ENCODE peak calls at places on chromosomes 13 and 19, in nine cellular contexts. One of them, this sample, is unnamed.

GRCh38 chr13:41546372-41547252 is 89.3 kb downstream of the RGCC start:
- DNase-seq in SK-N-SH: no peak
- DNase-seq in GM12878: no peak
- DNase-seq in transverse colon: no peak
- DNase-seq in HepG2: peak; percentile 21
- DNase-seq in K562: no peak
- DNase-seq in H1: no peak
- DNase-seq in sigmoid colon: no peak
- DNase-seq in stomach: no peak
- DNase-seq in this sample: no peak

GRCh38 chr13:30816733-30817132 is 81.4 kb downstream of the ALOX5AP start:
- DNase-seq in HepG2: no peak
- DNase-seq in stomach: no peak
- DNase-seq in H1: no peak
- DNase-seq in GM12878: no peak
- DNase-seq in transverse colon: no peak
- DNase-seq in sigmoid colon: peak; percentile 35
- DNase-seq in K562: no peak
- DNase-seq in SK-N-SH: no peak
- DNase-seq in this sample: no peak

GRCh38 chr19:17235618-17236413 is 9.8 kb downstream of the OCEL1 start:
- DNase-seq in GM12878: no peak
- DNase-seq in SK-N-SH: peak; percentile 90
- DNase-seq in transverse colon: peak; percentile 80
- DNase-seq in K562: peak; percentile 89
- DNase-seq in HepG2: no peak
- DNase-seq in stomach: peak; percentile 77
- DNase-seq in H1: no peak
- DNase-seq in sigmoid colon: peak; percentile 84
- DNase-seq in this sample: no peak

GRCh38 chr13:83877901-83878300 is 4.4 kb downstream of the SLITRK1 start:
- DNase-seq in sigmoid colon: no peak
- DNase-seq in stomach: no peak
- DNase-seq in SK-N-SH: no peak
- DNase-seq in HepG2: no peak
- DNase-seq in H1: no peak
- DNase-seq in transverse colon: no peak
- DNase-seq in GM12878: no peak
- DNase-seq in K562: no peak
- DNase-seq in this sample: no peak

GRCh38 chr13:106568225-106569003 is 477 bp upstream of the ARGLU1 start:
- DNase-seq in stomach: no peak
- DNase-seq in H1: no peak
- DNase-seq in sigmoid colon: no peak
- DNase-seq in SK-N-SH: no peak
- DNase-seq in transverse colon: no peak
- DNase-seq in HepG2: peak; percentile 35
- DNase-seq in K562: peak; percentile 10
- DNase-seq in GM12878: no peak
- DNase-seq in this sample: no peak

GRCh38 chr13:77859450-77859849 is 59.2 kb downstream of the EDNRB start:
- DNase-seq in H1: no peak
- DNase-seq in transverse colon: peak; percentile 13
- DNase-seq in SK-N-SH: no peak
- DNase-seq in sigmoid colon: peak; percentile 62
- DNase-seq in GM12878: no peak
- DNase-seq in stomach: no peak
- DNase-seq in HepG2: no peak
- DNase-seq in K562: no peak
- DNase-seq in this sample: no peak

GRCh38 chr19:47102561-47103135 is 10.9 kb downstream of the ZC3H4 start:
- DNase-seq in HepG2: no peak
- DNase-seq in stomach: no peak
- DNase-seq in SK-N-SH: no peak
- DNase-seq in H1: no peak
- DNase-seq in transverse colon: no peak
- DNase-seq in GM12878: no peak
- DNase-seq in sigmoid colon: no peak
- DNase-seq in K562: no peak
- DNase-seq in this sample: no peak

GRCh38 chr19:56156768-56157167 is 15.7 kb downstream of the ZNF444 start:
- DNase-seq in H1: no peak
- DNase-seq in transverse colon: peak; percentile 60
- DNase-seq in SK-N-SH: no peak
- DNase-seq in HepG2: no peak
- DNase-seq in K562: no peak
- DNase-seq in GM12878: no peak
- DNase-seq in sigmoid colon: no peak
- DNase-seq in stomach: no peak
- DNase-seq in this sample: no peak

GRCh38 chr13:109191422-109191821 is 562.0 kb downstream of the MYO16 start:
- DNase-seq in stomach: no peak
- DNase-seq in SK-N-SH: no peak
- DNase-seq in K562: no peak
- DNase-seq in transverse colon: no peak
- DNase-seq in GM12878: no peak
- DNase-seq in H1: no peak
- DNase-seq in HepG2: no peak
- DNase-seq in sigmoid colon: no peak
- DNase-seq in this sample: no peak

GRCh38 chr13:107370036-107370785 is 802.3 kb upstream of the ARGLU1 start:
- DNase-seq in HepG2: no peak
- DNase-seq in SK-N-SH: no peak
- DNase-seq in H1: no peak
- DNase-seq in sigmoid colon: no peak
- DNase-seq in GM12878: no peak
- DNase-seq in K562: no peak
- DNase-seq in stomach: no peak
- DNase-seq in transverse colon: no peak
- DNase-seq in this sample: no peak

GRCh38 chr13:32829269-32829668 is 187.0 kb upstream of the KL start:
- DNase-seq in transverse colon: no peak
- DNase-seq in stomach: no peak
- DNase-seq in HepG2: no peak
- DNase-seq in sigmoid colon: no peak
- DNase-seq in GM12878: no peak
- DNase-seq in K562: no peak
- DNase-seq in H1: no peak
- DNase-seq in SK-N-SH: no peak
- DNase-seq in this sample: no peak

GRCh38 chr19:4456566-4456842 is 1.1 kb downstream of the UBXN6 start:
- DNase-seq in SK-N-SH: peak; percentile 55
- DNase-seq in transverse colon: peak; percentile 36
- DNase-seq in K562: peak; percentile 54
- DNase-seq in sigmoid colon: peak; percentile 80
- DNase-seq in GM12878: no peak
- DNase-seq in H1: no peak
- DNase-seq in HepG2: no peak
- DNase-seq in stomach: no peak
- DNase-seq in this sample: no peak

GRCh38 chr13:27789495-27790303 is 2.6 kb upstream of the GSX1 start:
- DNase-seq in H1: no peak
- DNase-seq in K562: no peak
- DNase-seq in sigmoid colon: no peak
- DNase-seq in SK-N-SH: no peak
- DNase-seq in transverse colon: no peak
- DNase-seq in GM12878: no peak
- DNase-seq in stomach: no peak
- DNase-seq in HepG2: peak; percentile 20
- DNase-seq in this sample: no peak

GRCh38 chr19:763869-764268 is 13.0 kb downstream of the MISP start:
- DNase-seq in H1: no peak
- DNase-seq in SK-N-SH: no peak
- DNase-seq in stomach: no peak
- DNase-seq in sigmoid colon: no peak
- DNase-seq in transverse colon: no peak
- DNase-seq in K562: no peak
- DNase-seq in HepG2: no peak
- DNase-seq in GM12878: no peak
- DNase-seq in this sample: no peak

DNA sequence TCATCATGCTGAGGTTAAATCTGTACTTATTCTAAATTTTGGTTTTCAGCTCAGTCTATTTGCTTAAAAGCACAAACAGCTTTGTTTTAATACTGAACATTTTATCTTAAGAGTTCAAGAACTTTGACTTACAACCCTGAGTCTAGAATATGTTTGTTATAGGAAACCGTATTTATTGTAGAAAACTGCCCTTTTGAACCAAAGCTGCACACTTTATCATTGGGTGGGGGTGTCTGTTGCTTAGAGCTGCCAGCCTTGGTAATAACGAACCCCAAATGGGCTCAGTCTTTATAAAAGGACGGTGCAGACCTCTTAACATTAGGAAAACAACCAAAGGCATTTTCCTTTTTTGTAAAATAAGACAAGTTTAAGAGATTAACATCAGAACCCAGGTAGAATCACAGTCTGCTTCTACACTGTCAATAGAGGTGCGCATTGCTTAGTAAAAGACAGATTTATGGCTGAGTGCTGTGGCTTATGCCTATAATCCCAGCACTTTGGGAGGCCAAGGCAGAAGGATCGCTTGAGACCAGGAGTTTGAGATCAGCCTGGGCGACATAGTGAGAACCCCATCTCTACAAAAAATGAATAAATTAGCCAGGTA is 14.7 kb downstream of the ADGRE3 start:
- DNase-seq in H1: no peak
- DNase-seq in stomach: no peak
- DNase-seq in sigmoid colon: no peak
- DNase-seq in HepG2: no peak
- DNase-seq in SK-N-SH: no peak
- DNase-seq in K562: no peak
- DNase-seq in GM12878: no peak
- DNase-seq in transverse colon: no peak
- DNase-seq in this sample: no peak
- TF ChIP-seq EP300 in H1: no peak
- TF ChIP-seq EP300 in stomach: no peak
- TF ChIP-seq EP300 in sigmoid colon: no peak
- TF ChIP-seq EP300 in HepG2: no peak
- TF ChIP-seq EP300 in SK-N-SH: no peak
- TF ChIP-seq EP300 in K562: no peak
- TF ChIP-seq EP300 in GM12878: no peak
- TF ChIP-seq EP300 in transverse colon: no peak
- TF ChIP-seq EP300 in this sample: no peak

GRCh38 chr19:35357867-35358573 is at the start of gene FFAR3:
- DNase-seq in HepG2: no peak
- DNase-seq in K562: no peak
- DNase-seq in transverse colon: no peak
- DNase-seq in H1: no peak
- DNase-seq in GM12878: no peak
- DNase-seq in SK-N-SH: no peak
- DNase-seq in stomach: peak; percentile 75
- DNase-seq in sigmoid colon: peak; percentile 67
- DNase-seq in this sample: no peak
- TF ChIP-seq POLR2AphosphoS5 in HepG2: no peak
- TF ChIP-seq POLR2AphosphoS5 in K562: no peak
- TF ChIP-seq POLR2AphosphoS5 in transverse colon: no peak
- TF ChIP-seq POLR2AphosphoS5 in H1: no peak
- TF ChIP-seq POLR2AphosphoS5 in GM12878: no peak
- TF ChIP-seq POLR2AphosphoS5 in SK-N-SH: no peak
- TF ChIP-seq POLR2AphosphoS5 in stomach: no peak
- TF ChIP-seq POLR2AphosphoS5 in sigmoid colon: no peak
- TF ChIP-seq POLR2AphosphoS5 in this sample: no peak

DNA sequence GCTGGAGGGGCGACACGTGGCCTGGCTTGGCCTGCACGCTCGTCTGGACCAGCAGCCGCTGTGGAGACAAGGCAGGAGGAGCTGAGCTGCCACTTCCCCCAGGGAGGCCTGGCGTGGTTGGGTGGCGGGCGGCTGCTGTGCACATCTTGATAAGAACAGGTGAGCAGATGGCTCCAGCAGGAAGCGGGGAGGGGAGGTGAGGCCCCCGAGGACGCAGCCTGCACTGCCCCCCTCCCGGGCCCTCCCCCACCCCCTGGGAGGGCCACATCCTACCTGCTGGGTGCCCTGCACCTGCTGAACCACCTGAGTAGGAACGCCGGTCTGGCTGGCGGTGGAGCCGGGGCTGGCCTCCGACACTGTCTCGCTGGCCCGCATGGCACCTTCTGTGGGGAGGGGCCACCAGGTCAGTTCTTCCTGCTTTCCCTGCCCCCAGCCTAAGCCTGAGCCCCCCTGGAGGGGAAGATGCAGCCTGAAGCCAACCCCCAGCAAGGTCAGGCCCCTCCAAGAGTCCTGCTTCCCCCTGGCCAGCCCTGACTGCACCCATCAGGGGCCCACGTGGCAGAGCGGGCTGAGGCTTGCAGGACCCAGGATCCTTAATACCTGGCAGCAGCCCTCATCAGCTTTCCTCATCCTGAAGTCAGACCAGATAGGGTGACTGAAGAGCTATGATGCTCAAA is 22.8 kb downstream of the RFX1 start:
- DNase-seq in K562: no peak
- DNase-seq in HepG2: no peak
- DNase-seq in SK-N-SH: no peak
- DNase-seq in stomach: no peak
- DNase-seq in H1: no peak
- DNase-seq in transverse colon: no peak
- DNase-seq in sigmoid colon: no peak
- DNase-seq in GM12878: no peak
- DNase-seq in this sample: no peak
- TF ChIP-seq EP300 in K562: no peak
- TF ChIP-seq EP300 in HepG2: no peak
- TF ChIP-seq EP300 in SK-N-SH: no peak
- TF ChIP-seq EP300 in stomach: no peak
- TF ChIP-seq EP300 in H1: no peak
- TF ChIP-seq EP300 in transverse colon: no peak
- TF ChIP-seq EP300 in sigmoid colon: no peak
- TF ChIP-seq EP300 in GM12878: no peak
- TF ChIP-seq EP300 in this sample: no peak

GRCh38 chr13:113816248-113816924 is 47.5 kb downstream of the GAS6 start:
- DNase-seq in H1: no peak
- DNase-seq in stomach: no peak
- DNase-seq in transverse colon: no peak
- DNase-seq in K562: no peak
- DNase-seq in SK-N-SH: no peak
- DNase-seq in sigmoid colon: no peak
- DNase-seq in HepG2: no peak
- DNase-seq in GM12878: no peak
- DNase-seq in this sample: no peak

GRCh38 chr13:113818700-113819295 is 45.1 kb downstream of the GAS6 start:
- DNase-seq in HepG2: no peak
- DNase-seq in sigmoid colon: no peak
- DNase-seq in H1: no peak
- DNase-seq in K562: no peak
- DNase-seq in GM12878: no peak
- DNase-seq in SK-N-SH: no peak
- DNase-seq in transverse colon: no peak
- DNase-seq in stomach: no peak
- DNase-seq in this sample: no peak

GRCh38 chr13:113815151-113816058 is 48.5 kb downstream of the GAS6 start:
- DNase-seq in sigmoid colon: no peak
- DNase-seq in K562: peak; percentile 46
- DNase-seq in transverse colon: no peak
- DNase-seq in SK-N-SH: no peak
- DNase-seq in stomach: no peak
- DNase-seq in GM12878: peak; percentile 40
- DNase-seq in HepG2: no peak
- DNase-seq in H1: no peak
- DNase-seq in this sample: no peak

GRCh38 chr13:113817860-113818691 is 45.8 kb downstream of the GAS6 start:
- DNase-seq in sigmoid colon: no peak
- DNase-seq in stomach: no peak
- DNase-seq in transverse colon: no peak
- DNase-seq in K562: no peak
- DNase-seq in GM12878: no peak
- DNase-seq in HepG2: no peak
- DNase-seq in SK-N-SH: no peak
- DNase-seq in H1: no peak
- DNase-seq in this sample: no peak

GRCh38 chr13:113816925-113817859 is 46.7 kb downstream of the GAS6 start:
- DNase-seq in K562: peak; percentile 57
- DNase-seq in HepG2: peak; percentile 76
- DNase-seq in H1: no peak
- DNase-seq in transverse colon: peak; percentile 94
- DNase-seq in sigmoid colon: peak; percentile 95
- DNase-seq in stomach: peak; percentile 97
- DNase-seq in SK-N-SH: peak; percentile 91
- DNase-seq in GM12878: no peak
- DNase-seq in this sample: peak; percentile 97
- TF ChIP-seq POLR2AphosphoS5 in K562: no peak
- TF ChIP-seq POLR2AphosphoS5 in HepG2: no peak
- TF ChIP-seq POLR2AphosphoS5 in H1: no peak
- TF ChIP-seq POLR2AphosphoS5 in transverse colon: peak; percentile 9
- TF ChIP-seq POLR2AphosphoS5 in sigmoid colon: peak; percentile 44
- TF ChIP-seq POLR2AphosphoS5 in stomach: no peak
- TF ChIP-seq POLR2AphosphoS5 in SK-N-SH: no peak
- TF ChIP-seq POLR2AphosphoS5 in GM12878: no peak
- TF ChIP-seq POLR2AphosphoS5 in this sample: peak; percentile 82